ENCODE peak calls at places on chromosome 1, in nine cellular contexts. M is hepatocyte, B is ovary, F is mammary epithelial cell, D is adipocyte, Y is astrocyte, O is mesendoderm, G is psoas muscle, N is adrenal gland. C is an unnamed sample. For H3K27me3 and H3K4me1, the result is how much of the 10 kb centered on the place peaks cover.

GRCh38 chr1:153678519-153679336 is at the start of gene NPR1:
- DNase-seq in F (peak), M (peak), Y (no peak), O (peak), G (peak), B (peak), N (peak), D (peak), C (peak)

GRCh38 chr1:12438349-12438924 is 179.6 kb downstream of the DHRS3 start:
- DNase-seq in G (no peak), B (no peak), O (no peak), M (no peak), Y (peak), F (peak), N (no peak), D (no peak), C (no peak)

GRCh38 chr1:179178965-179179364 is 50.5 kb downstream of the ABL2 start:
- DNase-seq in Y (peak), F (peak), G (no peak), B (no peak), O (no peak), D (peak), M (no peak), N (no peak), C (no peak)

GRCh38 chr1:82161651-82162238 is 361.0 kb downstream of the ADGRL2 start:
- DNase-seq in Y (peak), M (peak), N (peak), B (no peak), G (no peak), D (peak), O (no peak), F (no peak), C (no peak)

GRCh38 chr1:172380441-172381244 is 39.8 kb upstream of the C1orf105 start:
- DNase-seq in D (no peak), B (no peak), M (no peak), G (no peak), N (no peak), Y (peak), O (no peak), F (no peak), C (no peak)

GRCh38 chr1:175118375-175118774 is 50.7 kb downstream of the TNN start:
- DNase-seq in N (no peak), B (no peak), Y (no peak), M (no peak), G (no peak), F (no peak), D (no peak), O (no peak), C (no peak)

GRCh38 chr1:165117482-165117881 is 239.0 kb downstream of the LMX1A start:
- DNase-seq in F (no peak), D (no peak), Y (no peak), G (no peak), M (peak), O (peak), B (no peak), N (no peak), C (no peak)

GRCh38 chr1:109628540-109629321 is 9.1 kb downstream of the AMPD2 start:
- DNase-seq in B (peak), G (no peak), N (peak), Y (peak), D (no peak), M (no peak), O (peak), F (peak), C (no peak)

GRCh38 chr1:114554577-114554976 is 26.8 kb downstream of the BCAS2 start:
- DNase-seq in Y (no peak), F (peak), M (no peak), D (no peak), N (no peak), O (peak), G (no peak), B (no peak), C (no peak)

GRCh38 chr1:155360051-155360450 is 39.4 kb downstream of the RUSC1 start:
- DNase-seq in F (no peak), B (no peak), N (no peak), O (no peak), M (no peak), G (no peak), Y (no peak), D (no peak), C (no peak)

GRCh38 chr1:39145651-39145970 is 58.9 kb upstream of the MACF1 start:
- DNase-seq in B (no peak), Y (no peak), G (no peak), O (no peak), N (no peak), D (no peak), M (no peak), F (peak), C (no peak)

GRCh38 chr1:55007626-55008025 is 8.9 kb downstream of the BSND start:
- DNase-seq in O (no peak), Y (peak), G (no peak), B (no peak), D (peak), F (peak), M (no peak), N (no peak), C (no peak)

GRCh38 chr1:25615563-25616079 is 970 bp upstream of the MAN1C1 start:
- DNase-seq in O (no peak), D (peak), B (no peak), F (no peak), Y (no peak), M (no peak), G (no peak), N (no peak), C (no peak)

GRCh38 chr1:227885648-227886502 is 61.9 kb downstream of the WNT9A start:
- DNase-seq in F (peak), O (no peak), N (peak), B (peak), G (peak), Y (peak), D (peak), M (peak), C (peak)

GRCh38 chr1:90458023-90458422 is 259.1 kb downstream of the BARHL2 start:
- DNase-seq in O (no peak), G (no peak), Y (no peak), M (no peak), B (no peak), N (no peak), D (no peak), F (no peak), C (no peak)

GRCh38 chr1:90452491-90452890 is 264.6 kb downstream of the BARHL2 start:
- DNase-seq in G (no peak), B (no peak), N (no peak), D (no peak), M (no peak), Y (no peak), F (no peak), O (no peak), C (no peak)
- H3K27me3 ChIP-seq in G (under half), B (under half), N (under half), D (under half), M (under half), Y (under half), F (under half), O (under half), C (under half)

GRCh38 chr1:19612516-19612915 is 31.6 kb upstream of the NBL1 start:
- DNase-seq in Y (no peak), N (no peak), O (no peak), F (no peak), M (no peak), B (no peak), D (no peak), G (no peak), C (no peak)

GRCh38 chr1:19605884-19606442 is 38.1 kb upstream of the NBL1 start:
- DNase-seq in B (no peak), D (peak), F (no peak), M (no peak), G (no peak), N (no peak), O (no peak), Y (no peak), C (no peak)

GRCh38 chr1:19606817-19607706 is 37.0 kb upstream of the NBL1 start:
- DNase-seq in Y (peak), O (no peak), F (no peak), G (no peak), N (no peak), B (no peak), M (no peak), D (peak), C (no peak)

GRCh38 chr1:19610282-19610978 is 33.7 kb upstream of the NBL1 start:
- DNase-seq in G (no peak), D (no peak), Y (no peak), M (no peak), B (no peak), F (no peak), O (no peak), N (peak), C (no peak)

DNA sequence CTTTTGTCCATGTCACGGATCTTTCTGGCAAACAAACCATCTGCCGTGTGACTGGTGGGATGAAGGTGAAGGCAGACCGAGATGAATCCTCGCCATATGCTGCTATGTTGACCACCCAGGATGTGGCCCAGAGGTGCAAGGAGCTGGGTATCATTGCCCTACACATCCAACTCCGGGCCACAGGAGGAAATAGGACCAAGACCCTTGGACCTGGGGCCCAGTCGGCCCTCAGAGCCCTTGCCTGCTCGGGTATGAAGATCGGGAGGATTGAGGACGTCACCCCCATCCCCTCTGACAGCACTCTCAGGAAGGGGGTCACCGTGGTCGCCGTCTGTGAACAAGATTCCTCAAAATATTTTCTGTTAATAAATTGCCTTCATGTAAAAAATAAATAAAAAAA is 35.9 kb upstream of the NBL1 start:
- DNase-seq in G (no peak), F (no peak), O (no peak), Y (no peak), B (no peak), D (no peak), M (no peak), N (no peak), C (no peak)
- H3K4me1 ChIP-seq in G (under half), F (under half), O (under half), Y (under half), B (under half), D (under half), M (under half), N (under half), C (under half)

GRCh38 chr1:118979754-118980270 is 8.3 kb downstream of the TBX15 start:
- DNase-seq in G (no peak), M (no peak), Y (no peak), D (no peak), F (no peak), O (peak), N (no peak), B (no peak), C (no peak)
- H3K27me3 ChIP-seq in G (under half), M (half or more), Y (half or more), D (under half), F (under half), O (half or more), N (half or more), B (under half), C (half or more)

GRCh38 chr1:64631346-64632052 is 113.4 kb upstream of the RAVER2 start:
- DNase-seq in N (no peak), O (no peak), Y (no peak), B (no peak), G (no peak), D (no peak), M (no peak), F (no peak), C (no peak)
- H3K4me1 ChIP-seq in N (under half), O (under half), Y (under half), B (under half), G (under half), D (under half), M (under half), F (under half), C (under half)

GRCh38 chr1:29358183-29358582 is 121.9 kb downstream of the PTPRU start:
- DNase-seq in F (no peak), B (no peak), N (no peak), O (no peak), D (no peak), Y (no peak), M (no peak), G (no peak), C (no peak)
- H3K27me3 ChIP-seq in F (under half), B (under half), N (under half), O (under half), D (under half), Y (under half), M (under half), G (under half), C (under half)

C was measured in suprapubic skin.